ENCODE peak calls at places on chromosomes 1 and 21, in eight cellular contexts. V is transverse colon, S is A549, C is kidney, O is OCI-LY7, B is aorta, I is heart right ventricle, U is left ventricle myocardium inferior. T is an unnamed sample. For H3K4me1, the result is how much of the 10 kb centered on the place peaks cover.

GRCh38 chr1:47771766-47772165 is 225.4 kb downstream of the TRABD2B start:
- DNase-seq in V (peak), S (no peak), C (no peak), O (no peak), B (no peak), I (no peak), U (no peak), T (no peak)

GRCh38 chr1:3775498-3776230 is 3.1 kb downstream of the SMIM1 start:
- DNase-seq in V (peak), S (peak), C (peak), O (peak), B (peak), I (peak), U (peak), T (peak)

GRCh38 chr1:8529901-8530300 is 212.0 kb downstream of the SLC45A1 start:
- DNase-seq in V (no peak), S (no peak), C (no peak), O (no peak), B (no peak), I (no peak), U (no peak), T (no peak)

GRCh38 chr1:89685461-89685860 is 52.5 kb downstream of the LRRC8C start:
- DNase-seq in V (no peak), S (no peak), C (no peak), O (no peak), B (no peak), I (no peak), U (no peak), T (no peak)

GRCh38 chr1:11229178-11229577 is 33.2 kb downstream of the MTOR start:
- DNase-seq in V (no peak), S (no peak), C (no peak), O (peak), B (no peak), I (no peak), U (no peak), T (no peak)

GRCh38 chr1:92623187-92623778 is 136.6 kb upstream of the GFI1 start:
- DNase-seq in V (no peak), S (peak), C (no peak), O (peak), B (no peak), I (no peak), U (no peak), T (no peak)

GRCh38 chr1:107277022-107277421 is 136.2 kb downstream of the NTNG1 start:
- DNase-seq in V (peak), S (peak), C (no peak), O (peak), B (no peak), I (no peak), U (no peak), T (no peak)

GRCh38 chr1:96845464-96845863 is 123.9 kb downstream of the PTBP2 start:
- DNase-seq in V (peak), S (peak), C (no peak), O (peak), B (no peak), I (peak), U (no peak), T (peak)

GRCh38 chr1:19310720-19311502 is 1.0 kb downstream of the AKR7A2 start:
- DNase-seq in V (peak), S (no peak), C (no peak), O (peak), B (no peak), I (no peak), U (no peak), T (peak)

GRCh38 chr21:43361493-43362296 is 65.2 kb downstream of the SIK1 start:
- DNase-seq in V (peak), S (no peak), C (peak), O (peak), B (peak), I (peak), U (peak), T (peak)

GRCh38 chr1:244419004-244419403 is 32.7 kb downstream of the ADSS2 start:
- DNase-seq in V (no peak), S (no peak), C (no peak), O (no peak), B (no peak), I (no peak), U (no peak), T (no peak)

GRCh38 chr1:40625076-40625475 is 40.4 kb downstream of the RIMS3 start:
- DNase-seq in V (peak), S (peak), C (no peak), O (peak), B (no peak), I (peak), U (no peak), T (no peak)

GRCh38 chr1:15100369-15101111 is 53.0 kb upstream of the TMEM51 start:
- DNase-seq in V (peak), S (peak), C (no peak), O (peak), B (no peak), I (peak), U (peak), T (no peak)

GRCh38 chr1:232553050-232553754 is 76.7 kb downstream of the SIPA1L2 start:
- DNase-seq in V (peak), S (no peak), C (peak), O (no peak), B (peak), I (peak), U (peak), T (no peak)

GRCh38 chr1:20578062-20578461 is 10.8 kb upstream of the CDA start:
- DNase-seq in V (no peak), S (no peak), C (no peak), O (no peak), B (no peak), I (no peak), U (no peak), T (no peak)

GRCh38 chr1:230012742-230013141 is 54.3 kb upstream of the GALNT2 start:
- DNase-seq in V (no peak), S (no peak), C (no peak), O (no peak), B (no peak), I (no peak), U (no peak), T (no peak)

GRCh38 chr1:18882511-18882910 is 19.8 kb downstream of the ALDH4A1 start:
- DNase-seq in V (no peak), S (no peak), C (no peak), O (no peak), B (no peak), I (no peak), U (no peak), T (no peak)

GRCh38 chr1:160748877-160749269 is 9.8 kb downstream of the SLAMF7 start:
- DNase-seq in V (no peak), S (peak), C (no peak), O (no peak), B (no peak), I (no peak), U (no peak), T (no peak)

GRCh38 chr1:91619881-91620280 is 119.2 kb downstream of the CDC7 start:
- DNase-seq in V (no peak), S (no peak), C (no peak), O (no peak), B (no peak), I (no peak), U (no peak), T (no peak)

GRCh38 chr1:46300673-46301405 is 2.6 kb downstream of the LRRC41 start:
- DNase-seq in V (no peak), S (no peak), C (no peak), O (no peak), B (no peak), I (no peak), U (no peak), T (no peak)

GRCh38 chr1:245831518-245831917 is 675.6 kb downstream of the SMYD3 start:
- DNase-seq in V (no peak), S (no peak), C (no peak), O (no peak), B (no peak), I (no peak), U (no peak), T (no peak)

GRCh38 chr1:43617668-43618067 is 32.3 kb upstream of the KDM4A start:
- DNase-seq in V (no peak), S (no peak), C (peak), O (no peak), B (peak), I (no peak), U (no peak), T (no peak)

GRCh38 chr1:209860293-209860881 is 32.6 kb downstream of the UTP25 start:
- DNase-seq in V (peak), S (peak), C (peak), O (peak), B (peak), I (peak), U (peak), T (peak)

GRCh38 chr1:11338351-11338809 is 65.4 kb downstream of the UBIAD1 start:
- DNase-seq in V (no peak), S (no peak), C (no peak), O (no peak), B (no peak), I (no peak), U (no peak), T (no peak)

GRCh38 chr1:68777850-68778249 is 281.0 kb upstream of the DEPDC1 start:
- DNase-seq in V (no peak), S (no peak), C (no peak), O (no peak), B (no peak), I (no peak), U (no peak), T (no peak)

GRCh38 chr1:54312874-54313316 is 93.3 kb downstream of the SSBP3 start:
- DNase-seq in V (peak), S (peak), C (no peak), O (no peak), B (peak), I (peak), U (peak), T (no peak)

GRCh38 chr1:169414927-169415326 is 12.3 kb downstream of the CCDC181 start:
- DNase-seq in V (no peak), S (no peak), C (no peak), O (no peak), B (no peak), I (no peak), U (no peak), T (no peak)

GRCh38 chr1:9233241-9233941 is 1.2 kb upstream of the H6PD start:
- DNase-seq in V (peak), S (no peak), C (peak), O (no peak), B (peak), I (peak), U (peak), T (peak)

GRCh38 chr1:18913065-18913502 is 10.7 kb upstream of the ALDH4A1 start:
- DNase-seq in V (peak), S (peak), C (peak), O (peak), B (peak), I (peak), U (peak), T (peak)

GRCh38 chr1:215569987-215570824 is 3.1 kb downstream of the KCTD3 start:
- DNase-seq in V (no peak), S (no peak), C (no peak), O (no peak), B (no peak), I (no peak), U (no peak), T (no peak)

GRCh38 chr1:109040627-109041613 is 982 bp downstream of the WDR47 start:
- DNase-seq in V (peak), S (no peak), C (peak), O (peak), B (peak), I (peak), U (peak), T (peak)

GRCh38 chr1:51188230-51188629 is 47.8 kb upstream of the RNF11 start:
- DNase-seq in V (no peak), S (no peak), C (no peak), O (no peak), B (no peak), I (no peak), U (no peak), T (no peak)

GRCh38 chr1:16727190-16728111 is 12.9 kb upstream of the RNU1-4 start:
- DNase-seq in V (peak), S (peak), C (peak), O (peak), B (peak), I (peak), U (no peak), T (peak)

GRCh38 chr1:228835456-228835855 is 100.2 kb downstream of the RHOU start:
- DNase-seq in V (no peak), S (no peak), C (no peak), O (no peak), B (no peak), I (no peak), U (no peak), T (no peak)

GRCh38 chr1:18739408-18739807 is 108.8 kb downstream of the PAX7 start:
- DNase-seq in V (no peak), S (no peak), C (no peak), O (no peak), B (no peak), I (no peak), U (no peak), T (no peak)

GRCh38 chr21:42845296-42845965 is 33.9 kb downstream of the WDR4 start:
- DNase-seq in V (no peak), S (no peak), C (peak), O (no peak), B (no peak), I (peak), U (peak), T (peak)

GRCh38 chr1:155598842-155599331 is 11.1 kb upstream of the MSTO1 start:
- DNase-seq in V (no peak), S (no peak), C (no peak), O (peak), B (no peak), I (no peak), U (no peak), T (no peak)

GRCh38 chr1:191876631-191877030 is 281.6 kb upstream of the RGS18 start:
- DNase-seq in V (no peak), S (no peak), C (no peak), O (no peak), B (no peak), I (no peak), U (no peak), T (no peak)

GRCh38 chr1:1432566-1432950 is 2.9 kb upstream of the VWA1 start:
- DNase-seq in V (no peak), S (no peak), C (peak), O (no peak), B (peak), I (no peak), U (no peak), T (no peak)

GRCh38 chr1:1432951-1433803 is 2.3 kb upstream of the VWA1 start:
- DNase-seq in V (peak), S (no peak), C (peak), O (no peak), B (peak), I (peak), U (peak), T (peak)

GRCh38 chr1:1430114-1430982 is 5.1 kb upstream of the VWA1 start:
- DNase-seq in V (no peak), S (peak), C (peak), O (no peak), B (peak), I (peak), U (peak), T (peak)

GRCh38 chr1:1431006-1431844 is 4.3 kb upstream of the VWA1 start:
- DNase-seq in V (no peak), S (no peak), C (peak), O (no peak), B (peak), I (no peak), U (no peak), T (peak)

DNA sequence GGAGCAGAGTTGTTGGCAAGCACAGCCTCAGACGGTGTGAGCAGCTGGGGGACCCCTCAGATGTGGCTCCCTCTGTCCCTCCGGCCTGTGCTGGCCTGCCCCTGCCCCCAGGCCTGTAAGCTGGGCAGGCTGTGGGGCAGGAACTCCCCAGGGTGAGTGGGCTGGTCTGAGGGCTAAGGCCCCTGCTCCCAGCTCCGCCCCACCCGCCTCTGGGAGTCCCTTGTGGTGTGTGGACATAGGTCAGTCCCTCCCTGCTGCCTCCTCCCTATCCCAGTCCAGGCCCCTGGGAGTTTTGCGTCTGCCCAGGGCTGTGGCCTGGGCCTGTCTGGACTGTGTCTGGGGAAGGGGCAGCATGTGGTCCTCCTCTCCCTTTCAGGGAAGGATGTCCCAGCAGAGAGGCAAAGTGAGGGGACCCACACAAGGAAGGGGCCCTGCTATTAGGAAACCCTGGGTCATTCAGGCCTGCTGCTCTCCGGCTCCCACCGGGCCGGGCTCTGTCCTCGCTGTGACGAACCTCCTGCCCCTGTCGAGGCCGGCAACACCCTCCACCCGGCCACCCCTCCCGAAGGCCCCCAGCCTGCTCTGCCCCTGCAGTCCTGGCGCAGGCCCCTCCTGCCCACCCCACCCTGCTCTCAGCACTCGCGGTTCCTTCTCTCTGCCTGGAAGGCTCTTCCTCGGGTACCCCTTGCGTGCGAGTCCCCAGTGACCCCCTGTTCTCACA is 3.5 kb upstream of the VWA1 start:
- DNase-seq in V (peak), S (no peak), C (peak), O (no peak), B (peak), I (peak), U (peak), T (peak)
- H3K4me1 ChIP-seq in V (half or more), S (under half), C (under half), O (under half), B (under half), I (half or more), U (half or more), T (under half)

GRCh38 chr1:219271914-219272545 is 98.4 kb downstream of the LYPLAL1 start:
- DNase-seq in V (no peak), S (no peak), C (no peak), O (no peak), B (no peak), I (no peak), U (no peak), T (no peak)
- H3K27ac ChIP-seq in V (no peak), S (peak), C (no peak), O (no peak), B (peak), I (peak), U (peak), T (no peak)

DNA sequence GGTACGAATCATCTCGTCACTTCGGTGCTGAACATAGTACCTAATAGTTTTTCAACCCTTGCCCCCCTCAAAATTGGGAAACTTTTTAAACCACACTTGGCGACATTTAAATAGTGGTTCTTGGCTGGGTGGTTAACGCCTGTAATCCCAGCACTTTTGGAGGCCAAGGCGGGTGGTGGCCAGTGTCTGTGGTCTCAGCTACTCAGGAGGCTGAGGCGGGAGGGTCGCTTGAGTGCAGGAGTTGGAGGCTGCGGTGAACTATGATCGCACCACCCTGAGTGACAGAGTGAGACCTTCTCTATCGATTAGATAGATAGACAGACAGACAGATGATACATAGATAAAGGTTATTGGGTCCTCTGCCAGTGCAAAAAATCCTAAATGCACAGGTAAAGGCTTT is 55.5 kb upstream of the RASAL2 start:
- DNase-seq in V (no peak), S (no peak), C (no peak), O (no peak), B (no peak), I (no peak), U (no peak), T (no peak)
- H3K4me1 ChIP-seq in V (under half), S (under half), C (under half), O (under half), B (under half), I (under half), U (half or more), T (under half)

DNA sequence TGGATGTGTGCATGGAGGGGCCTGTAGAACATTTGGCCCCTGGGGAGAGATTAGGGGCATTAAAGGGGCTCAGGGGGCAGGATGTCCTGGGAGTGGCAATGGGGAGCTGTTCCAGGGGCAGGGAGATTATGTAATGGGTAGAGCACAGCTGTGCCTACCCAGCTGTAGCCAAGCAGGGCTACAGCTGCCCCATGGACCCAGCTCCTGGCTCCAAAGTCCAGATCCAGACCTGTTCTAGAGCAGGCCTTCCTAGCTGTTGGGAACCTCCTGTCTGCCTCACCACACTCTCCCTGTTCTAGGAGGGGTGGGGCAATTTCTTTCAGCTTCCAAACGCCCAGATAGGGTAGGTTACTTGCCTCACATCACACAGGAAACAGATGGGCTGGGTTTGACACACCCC is 5.6 kb downstream of the RPS6KA1 start:
- DNase-seq in V (peak), S (no peak), C (no peak), O (peak), B (no peak), I (no peak), U (no peak), T (no peak)
- H3K27ac ChIP-seq in V (no peak), S (no peak), C (no peak), O (peak), B (no peak), I (no peak), U (no peak), T (no peak)